ENCODE peak calls at places on chromosomes 1 and 21, in four cellular contexts. I is HepG2, K is HCT116, P is K562. C is an unnamed sample. For H3K36me3, the result is how much of the 10 kb centered on the place peaks cover.

GRCh38 chr1:56375184-56375837 is 204.1 kb downstream of the PLPP3 start:
- DNase-seq in I (no peak), K (no peak), P (no peak), C (no peak)

GRCh38 chr21:9741343-9741742 is 780.0 kb upstream of the TPTE start:
- DNase-seq in I (no peak), K (no peak), P (no peak), C (no peak)

GRCh38 chr1:107572674-107573205 is 392.2 kb downstream of the VAV3 start:
- DNase-seq in I (no peak), K (no peak), P (no peak), C (no peak)

GRCh38 chr1:86380257-86380861 is 15.8 kb downstream of the ODF2L start:
- DNase-seq in I (peak), K (peak), P (peak), C (peak)

GRCh38 chr1:228848406-228848805 is 113.1 kb downstream of the RHOU start:
- DNase-seq in I (no peak), K (no peak), P (no peak), C (no peak)

GRCh38 chr1:234495231-234495990 is 16.4 kb upstream of the TARBP1 start:
- DNase-seq in I (no peak), K (no peak), P (no peak), C (no peak)

GRCh38 chr1:151399890-151400235 is 490 bp downstream of the PSMB4 start:
- DNase-seq in I (no peak), K (no peak), P (no peak), C (no peak)

GRCh38 chr1:38812981-38813380 is 46.6 kb downstream of the RRAGC start:
- DNase-seq in I (no peak), K (no peak), P (no peak), C (no peak)

GRCh38 chr21:45515241-45516061 is 26.8 kb downstream of the SLC19A1 start:
- DNase-seq in I (no peak), K (no peak), P (no peak), C (no peak)

GRCh38 chr1:208980590-208980989 is 602.9 kb upstream of the CAMK1G start:
- DNase-seq in I (no peak), K (no peak), P (no peak), C (no peak)

GRCh38 chr1:75707191-75707590 is 17.3 kb upstream of the ACADM start:
- DNase-seq in I (peak), K (no peak), P (no peak), C (no peak)

GRCh38 chr1:45326627-45327591 is at the start of gene HPDL:
- DNase-seq in I (no peak), K (no peak), P (peak), C (no peak)

GRCh38 chr1:45327644-45328515 is 1.2 kb downstream of the HPDL start:
- DNase-seq in I (no peak), K (no peak), P (peak), C (no peak)

GRCh38 chr1:45328680-45329079 is 2.0 kb downstream of the HPDL start:
- DNase-seq in I (no peak), K (no peak), P (peak), C (no peak)

GRCh38 chr1:45322486-45323040 is 4.1 kb upstream of the HPDL start:
- DNase-seq in I (no peak), K (no peak), P (no peak), C (no peak)

GRCh38 chr1:45325816-45326506 is 734 bp upstream of the HPDL start:
- DNase-seq in I (no peak), K (no peak), P (no peak), C (no peak)
- H3K4me3 ChIP-seq in I (no peak), K (no peak), P (no peak), C (peak)

GRCh38 chr1:22340873-22341272 is 110.8 kb upstream of the ZBTB40 start:
- DNase-seq in I (no peak), K (no peak), P (no peak), C (no peak)

GRCh38 chr1:22341791-22342605 is 109.7 kb upstream of the ZBTB40 start:
- DNase-seq in I (no peak), K (no peak), P (no peak), C (no peak)

GRCh38 chr1:22342734-22343191 is 108.9 kb upstream of the ZBTB40 start:
- DNase-seq in I (no peak), K (no peak), P (no peak), C (no peak)

GRCh38 chr1:22344851-22345560 is 106.6 kb upstream of the ZBTB40 start:
- DNase-seq in I (no peak), K (no peak), P (no peak), C (no peak)

DNA sequence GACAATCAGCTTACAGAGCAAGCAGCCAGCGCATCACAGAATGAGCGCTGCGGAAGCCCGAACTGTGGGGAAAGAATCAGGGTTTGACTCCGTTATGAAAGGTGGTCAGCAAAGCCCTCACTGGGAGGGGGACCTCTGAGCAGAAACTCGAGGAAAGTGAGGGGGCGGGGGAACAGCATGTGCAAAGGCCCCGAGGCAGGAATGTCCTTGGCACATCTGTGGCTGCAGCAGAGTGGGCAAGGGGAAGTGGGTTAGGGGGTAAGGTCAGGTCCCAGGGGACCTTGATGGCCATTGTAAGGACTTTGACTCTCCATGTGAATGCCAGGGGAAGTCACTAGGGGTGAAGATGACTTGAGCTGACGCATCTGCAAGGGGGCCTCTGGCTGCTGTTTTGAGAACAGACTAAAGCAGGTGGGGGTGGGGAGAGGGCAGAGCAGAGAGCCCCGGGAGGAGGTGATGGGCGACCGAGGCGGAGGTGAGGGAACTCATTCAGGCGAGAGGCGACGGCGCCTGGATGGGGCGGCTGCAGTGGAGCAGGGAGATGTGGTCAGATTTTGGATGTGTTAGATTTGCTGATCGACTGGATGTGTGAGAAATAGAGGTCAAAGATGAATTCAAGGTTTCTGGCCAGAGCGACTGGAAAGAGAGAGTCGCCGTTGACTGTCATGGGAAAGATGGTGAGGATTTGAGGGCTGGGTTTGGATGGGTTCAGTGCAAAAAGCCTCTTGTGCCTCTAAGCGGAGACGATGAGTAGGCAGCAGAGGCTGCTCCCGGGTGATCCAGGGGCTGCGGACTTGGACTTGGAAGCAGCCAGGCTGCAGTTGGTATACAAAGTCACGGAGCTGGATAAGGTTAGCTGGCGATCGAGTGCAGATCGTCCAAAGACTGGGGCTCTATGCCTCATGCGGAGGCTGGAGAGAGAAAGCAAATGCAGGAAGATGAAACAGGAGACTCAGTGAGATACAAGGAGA is 107.9 kb upstream of the ZBTB40 start:
- DNase-seq in I (no peak), K (no peak), P (no peak), C (no peak)
- H3K36me3 ChIP-seq in I (under half), K (under half), P (under half), C (under half)

GRCh38 chr1:207020709-207021107 is 11.8 kb downstream of the C1orf116 start:
- DNase-seq in I (no peak), K (no peak), P (no peak), C (no peak)

GRCh38 chr1:207021139-207021861 is 11.3 kb downstream of the C1orf116 start:
- DNase-seq in I (peak), K (no peak), P (peak), C (no peak)

GRCh38 chr1:207018707-207019106 is 13.8 kb downstream of the C1orf116 start:
- DNase-seq in I (no peak), K (no peak), P (no peak), C (no peak)

GRCh38 chr1:207019161-207019560 is 13.4 kb downstream of the C1orf116 start:
- DNase-seq in I (no peak), K (no peak), P (no peak), C (no peak)

DNA sequence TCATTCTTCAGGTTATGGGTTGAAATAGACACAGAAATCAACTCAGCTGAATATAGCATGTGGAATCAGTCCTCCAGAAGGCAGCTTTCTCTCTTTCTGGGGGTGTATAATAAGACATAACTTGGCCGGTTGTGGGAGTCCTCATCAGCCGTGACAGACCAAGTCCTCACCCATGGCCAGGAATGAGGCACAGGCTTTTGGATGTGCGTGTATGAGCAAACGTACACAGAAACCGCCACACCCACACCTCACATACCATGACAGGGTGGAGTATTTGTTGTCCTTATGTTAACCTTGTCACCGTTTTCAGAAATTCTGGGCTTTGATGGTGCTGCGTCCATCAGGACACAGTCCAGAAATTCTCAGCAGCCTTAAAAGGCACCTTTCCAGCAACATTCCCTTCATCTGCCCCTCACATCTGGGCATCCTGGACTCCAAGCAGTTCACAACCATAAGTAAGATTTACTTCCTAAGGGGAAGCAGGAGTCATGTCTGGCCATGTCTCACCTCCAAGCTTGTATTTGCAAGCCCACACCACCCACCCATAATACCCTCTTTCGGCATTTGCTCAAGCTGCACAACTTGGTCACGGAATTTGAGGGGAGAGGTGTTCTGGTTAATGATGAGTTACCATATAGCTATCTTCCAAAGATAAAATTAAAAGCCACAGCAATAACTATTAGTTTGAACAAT is 12.4 kb downstream of the C1orf116 start:
- DNase-seq in I (peak), K (peak), P (peak), C (no peak)
- TF ChIP-seq TCF7L2 in I (no peak), K (no peak), P (no peak), C (no peak)

GRCh38 chr1:202186327-202186726 is 7.3 kb upstream of the LGR6 start:
- DNase-seq in I (no peak), K (no peak), P (no peak), C (no peak)

GRCh38 chr1:202184750-202185460 is 8.7 kb upstream of the LGR6 start:
- DNase-seq in I (peak), K (peak), P (peak), C (peak)

GRCh38 chr1:202189012-202189790 is 4.4 kb upstream of the LGR6 start:
- DNase-seq in I (peak), K (no peak), P (peak), C (peak)

GRCh38 chr1:202187697-202188407 is 5.7 kb upstream of the LGR6 start:
- DNase-seq in I (no peak), K (no peak), P (no peak), C (no peak)

DNA sequence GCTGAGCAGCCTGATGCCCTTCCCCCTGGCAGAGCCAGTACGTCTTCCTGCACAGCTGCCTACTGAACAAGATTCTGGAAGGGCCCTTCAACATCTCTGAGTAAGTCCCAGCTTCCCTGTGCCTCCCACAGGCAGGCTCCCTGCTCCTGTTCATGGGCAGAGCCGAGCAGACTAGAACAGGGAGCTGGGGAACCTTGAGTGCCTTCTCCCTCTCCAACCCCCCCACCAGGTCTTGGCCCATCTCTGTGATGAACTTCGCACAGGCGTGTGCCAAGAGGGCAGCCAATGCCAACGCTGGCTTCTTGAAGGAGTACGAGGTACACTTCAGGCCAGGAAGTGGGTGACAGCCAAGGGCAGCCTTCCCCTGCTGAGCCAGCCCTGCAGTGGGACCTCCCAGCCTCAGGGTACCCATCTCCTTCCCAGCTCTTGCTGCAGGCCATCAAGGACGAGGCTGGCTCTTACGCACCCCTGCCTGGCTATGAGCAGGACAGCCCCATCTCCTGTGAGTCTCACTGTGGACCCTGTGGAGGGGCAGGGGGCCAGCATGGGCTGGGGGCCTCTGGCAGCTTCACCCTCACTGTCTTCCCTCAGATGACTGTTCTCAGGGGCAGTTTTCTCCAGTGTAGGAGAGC is 6.4 kb upstream of the LGR6 start:
- DNase-seq in I (no peak), K (no peak), P (no peak), C (no peak)
- H3K4me3 ChIP-seq in I (no peak), K (no peak), P (no peak), C (no peak)

DNA sequence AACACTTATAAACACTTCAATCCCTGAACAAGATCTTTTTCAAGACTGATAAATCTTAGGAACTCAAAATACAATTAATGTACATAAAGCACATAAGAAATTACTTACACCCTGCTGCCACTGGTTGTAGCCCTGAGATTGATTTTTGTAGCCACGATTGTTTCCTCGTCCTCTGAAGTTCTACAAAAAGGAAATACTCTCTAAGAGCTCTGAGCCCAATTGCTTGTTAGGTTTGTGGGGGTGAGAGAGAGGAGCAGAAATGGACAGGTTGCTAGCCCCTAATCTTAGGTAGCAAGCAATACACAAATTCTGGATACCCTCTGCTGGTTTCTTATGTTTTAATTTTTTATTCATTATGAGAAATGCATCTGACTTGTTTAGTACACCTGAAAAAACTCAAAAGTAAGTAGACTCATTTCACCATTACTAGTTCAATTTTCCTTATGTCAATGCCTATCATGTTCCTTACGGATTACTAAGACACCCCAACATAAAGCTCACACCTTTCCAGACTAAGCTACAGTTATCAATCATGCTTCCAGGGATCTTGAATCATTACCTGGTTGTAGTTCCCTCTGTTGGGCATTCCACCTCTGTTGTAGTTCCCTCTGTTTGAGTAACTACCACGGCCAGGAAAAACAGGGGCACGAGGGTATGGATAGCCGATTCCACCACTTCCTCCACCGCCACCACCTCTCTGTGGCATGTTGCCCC is 9.3 kb downstream of the HNRNPU start:
- DNase-seq in I (no peak), K (no peak), P (no peak), C (no peak)
- H3K36me3 ChIP-seq in I (under half), K (half or more), P (half or more), C (half or more)

GRCh38 chr1:206930210-206930798 is 8.6 kb upstream of the FCMR start:
- DNase-seq in I (no peak), K (no peak), P (no peak), C (no peak)

GRCh38 chr1:206931709-206932108 is 10.0 kb upstream of the FCMR start:
- DNase-seq in I (no peak), K (no peak), P (peak), C (no peak)

GRCh38 chr1:206932271-206932670 is 10.5 kb upstream of the FCMR start:
- DNase-seq in I (no peak), K (no peak), P (no peak), C (no peak)

GRCh38 chr1:206935491-206936067 is 10.7 kb downstream of the PIGR start:
- DNase-seq in I (peak), K (no peak), P (peak), C (no peak)

DNA sequence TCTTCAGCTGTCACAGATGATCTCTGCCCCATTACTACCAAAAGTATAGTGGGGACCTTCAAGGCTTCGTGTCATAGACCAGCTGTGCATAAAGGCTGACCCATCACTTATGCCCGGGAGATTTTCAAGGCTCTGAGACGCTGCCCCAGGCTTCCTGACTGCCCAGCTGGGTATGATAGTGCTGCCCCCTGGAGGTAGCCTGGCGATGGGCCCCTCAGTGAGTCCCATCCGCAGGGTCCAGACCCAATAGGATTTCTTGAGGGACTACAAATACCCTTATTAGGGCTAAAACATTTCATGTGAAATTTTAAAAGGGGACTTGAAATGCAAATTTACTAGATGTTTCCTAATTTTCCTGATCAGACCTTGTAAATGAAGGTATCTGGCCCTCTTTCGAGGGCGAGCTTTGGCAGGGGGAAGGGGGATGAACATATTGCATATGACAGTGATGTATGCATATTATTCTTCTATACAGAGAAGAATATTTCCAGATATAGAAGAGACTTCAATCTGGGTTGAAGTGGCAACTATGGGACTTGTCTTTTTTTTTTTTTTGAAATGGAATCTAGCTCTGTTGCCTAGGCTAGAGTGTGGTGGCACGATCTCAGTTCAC is 11.7 kb upstream of the FCMR start:
- DNase-seq in I (no peak), K (peak), P (peak), C (no peak)
- TF ChIP-seq TCF7L2 in I (no peak), K (no peak), P (no peak), C (no peak)

GRCh38 chr1:225811622-225812487 is 1.9 kb downstream of the EPHX1 start:
- DNase-seq in I (peak), K (no peak), P (peak), C (no peak)
- H3K4me3 ChIP-seq in I (peak), K (no peak), P (no peak), C (no peak)

GRCh38 chr1:11799896-11800295 is 5.9 kb downstream of the MTHFR start:
- DNase-seq in I (no peak), K (no peak), P (no peak), C (no peak)

GRCh38 chr1:11800391-11800755 is 5.4 kb downstream of the MTHFR start:
- DNase-seq in I (no peak), K (no peak), P (no peak), C (no peak)

GRCh38 chr1:11800756-11801433 is 4.9 kb downstream of the MTHFR start:
- DNase-seq in I (no peak), K (peak), P (peak), C (no peak)

GRCh38 chr1:11797525-11798216 is 8.1 kb downstream of the MTHFR start:
- DNase-seq in I (no peak), K (no peak), P (peak), C (no peak)

GRCh38 chr1:11799099-11799498 is 6.7 kb downstream of the MTHFR start:
- DNase-seq in I (no peak), K (no peak), P (no peak), C (no peak)
- H3K36me3 ChIP-seq in I (under half), K (under half), P (half or more), C (under half)

C was measured in Panc1.